ENCODE peak calls at places on chromosomes 7 and 10, in ten cellular contexts. P is coronary artery, E is AG10803, D is suprapubic skin, B is thoracic aorta, I is ovary, J is GM12865, V is fibroblast of the aortic adventitia, A is AG04450, X is cardiac fibroblast. G is an unnamed sample.

GRCh38 chr7:30349170-30349569 is 64.8 kb downstream of the ZNRF2 start:
- DNase-seq in P (no peak), B (no peak), D (no peak), J (no peak), V (no peak), E (no peak), X (no peak), A (no peak), I (no peak), G (peak)

GRCh38 chr7:17434841-17435692 is 136.6 kb downstream of the AHR start:
- DNase-seq in P (no peak), A (no peak), X (no peak), I (no peak), J (no peak), V (no peak), B (no peak), E (peak), D (no peak), G (peak)

GRCh38 chr7:106277976-106278375 is 6.8 kb downstream of the NAMPT start:
- DNase-seq in D (no peak), P (no peak), V (peak), B (no peak), A (no peak), I (no peak), E (no peak), X (peak), J (no peak), G (peak)

GRCh38 chr7:30134523-30135270 is at the start of gene MTURN:
- DNase-seq in V (peak), E (peak), A (peak), D (peak), I (peak), X (peak), J (peak), P (peak), B (peak), G (peak)

GRCh38 chr10:5078781-5079180 is 15.4 kb upstream of the AKR1C3 start:
- DNase-seq in D (no peak), E (no peak), B (no peak), J (no peak), V (no peak), I (no peak), P (no peak), X (no peak), A (no peak), G (no peak)

GRCh38 chr7:4182605-4183300 is 499.3 kb upstream of the FOXK1 start:
- DNase-seq in D (no peak), E (no peak), I (no peak), P (no peak), V (no peak), J (no peak), A (no peak), B (no peak), X (no peak), G (no peak)

GRCh38 chr7:87210506-87210905 is 9.0 kb downstream of the TMEM243 start:
- DNase-seq in X (no peak), B (no peak), D (no peak), P (no peak), I (no peak), E (peak), A (no peak), J (no peak), V (no peak), G (no peak)

GRCh38 chr10:26436848-26437247 is 1.3 kb upstream of the APBB1IP start:
- DNase-seq in P (no peak), D (no peak), I (no peak), E (no peak), V (no peak), B (no peak), J (no peak), X (no peak), A (no peak), G (no peak)

GRCh38 chr7:115678049-115678982 is 352.2 kb downstream of the TFEC start:
- DNase-seq in J (no peak), X (peak), P (no peak), A (peak), V (peak), B (no peak), D (no peak), I (peak), E (peak), G (no peak)

GRCh38 chr7:55308186-55308929 is 56.8 kb upstream of the LANCL2 start:
- DNase-seq in D (no peak), X (peak), E (peak), V (peak), A (no peak), B (no peak), I (no peak), P (no peak), J (no peak), G (peak)

GRCh38 chr10:60526024-60526585 is 136.4 kb upstream of the ANK3 start:
- DNase-seq in P (no peak), A (no peak), V (peak), E (no peak), D (no peak), J (no peak), X (no peak), I (no peak), B (no peak), G (no peak)

GRCh38 chr10:44757551-44758205 is 153.5 kb upstream of the TMEM72 start:
- DNase-seq in J (no peak), I (no peak), V (no peak), D (no peak), B (no peak), X (no peak), A (no peak), E (no peak), P (no peak), G (no peak)

GRCh38 chr10:74825033-74825370 is 1.4 kb upstream of the KAT6B start:
- DNase-seq in D (no peak), E (no peak), X (no peak), I (peak), A (no peak), B (no peak), P (peak), V (no peak), J (peak), G (no peak)

GRCh38 chr7:69360913-69361312 is 237.4 kb upstream of the AUTS2 start:
- DNase-seq in V (no peak), D (no peak), J (no peak), P (no peak), A (no peak), I (no peak), E (no peak), B (no peak), X (no peak), G (no peak)

GRCh38 chr10:116730464-116731260 is 11.7 kb downstream of the HSPA12A start:
- DNase-seq in D (no peak), E (no peak), B (no peak), P (no peak), I (no peak), V (no peak), J (no peak), A (no peak), X (no peak), G (no peak)

GRCh38 chr10:103542764-103543616 is 49.5 kb downstream of the NEURL1 start:
- DNase-seq in E (peak), A (no peak), P (peak), X (peak), V (peak), D (peak), J (peak), B (no peak), I (no peak), G (peak)
- H3K4me3 ChIP-seq in E (peak), A (peak), P (peak), X (peak), V (peak), D (peak), J (peak), B (peak), I (peak), G (no peak)

DNA sequence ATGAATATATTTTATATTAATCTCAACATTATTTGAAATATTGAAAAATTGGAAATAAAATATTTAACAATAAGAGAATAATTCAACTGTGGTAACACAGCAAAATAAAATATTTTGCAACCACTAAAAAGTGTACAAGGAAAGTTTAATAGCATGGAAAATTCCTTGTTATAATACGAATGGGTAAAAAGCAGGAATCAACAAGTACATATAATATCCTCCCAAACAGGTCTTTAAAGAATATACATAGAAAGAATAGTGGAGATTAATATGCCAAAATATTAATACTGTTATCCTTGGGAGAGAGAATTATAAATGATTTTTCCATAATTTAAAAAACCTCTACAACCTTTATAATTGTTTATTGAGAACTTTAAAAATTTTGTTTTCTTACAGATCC is 1.0 kb downstream of the DNAJC12 start:
- DNase-seq in X (no peak), P (no peak), D (no peak), J (no peak), A (no peak), V (no peak), B (no peak), I (no peak), E (no peak), G (no peak)
- H3K4me3 ChIP-seq in X (peak), P (peak), D (no peak), J (no peak), A (no peak), V (no peak), B (no peak), I (peak), E (no peak), G (no peak)

DNA sequence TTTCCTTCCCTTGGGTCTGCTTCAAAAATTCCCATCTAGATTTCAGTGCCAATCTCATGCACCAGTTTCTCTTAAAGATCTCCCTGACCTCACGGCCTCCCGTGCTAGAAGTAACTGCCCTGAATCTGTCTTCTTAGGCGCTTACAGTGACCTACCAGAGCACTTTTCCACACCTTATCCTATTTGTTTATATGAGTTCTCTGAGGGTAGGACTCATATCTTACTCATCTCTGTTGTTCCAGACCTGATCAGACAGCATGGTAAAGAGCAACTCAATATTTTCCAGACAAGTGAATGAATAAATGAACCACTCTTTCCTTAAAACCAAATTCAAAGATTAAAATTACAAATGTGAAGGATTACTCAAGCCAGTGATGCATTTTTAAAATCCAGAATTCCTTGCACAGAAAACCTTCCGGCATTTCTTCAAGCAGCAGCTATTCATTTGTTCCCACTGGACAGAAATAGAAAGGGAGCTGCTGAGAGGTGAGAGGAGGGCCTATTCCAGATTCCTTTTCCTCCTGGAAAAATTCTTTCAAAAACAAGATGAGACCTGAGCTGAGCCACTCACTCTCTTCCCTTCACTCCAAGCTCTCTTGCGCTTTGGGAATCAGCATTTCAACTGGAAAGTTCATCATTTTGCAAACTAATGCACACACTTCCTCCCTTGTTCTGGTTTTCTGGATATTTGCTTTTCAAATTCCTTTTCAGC is 94.6 kb downstream of the ELMO1 start:
- DNase-seq in B (no peak), J (no peak), E (no peak), X (no peak), I (no peak), V (no peak), P (no peak), D (no peak), A (no peak), G (no peak)
- H3K4me3 ChIP-seq in B (peak), J (no peak), E (no peak), X (no peak), I (no peak), V (no peak), P (peak), D (no peak), A (no peak), G (no peak)

GRCh38 chr7:1100886-1101579 is 13.1 kb downstream of the GPER1 start:
- DNase-seq in V (no peak), E (no peak), A (no peak), J (no peak), P (no peak), I (no peak), B (no peak), D (no peak), X (no peak), G (no peak)

GRCh38 chr7:1099637-1100036 is 11.7 kb downstream of the GPER1 start:
- DNase-seq in A (no peak), E (no peak), B (no peak), V (no peak), D (no peak), X (no peak), P (no peak), I (no peak), J (no peak), G (no peak)

GRCh38 chr7:1098243-1099153 is 10.6 kb downstream of the GPER1 start:
- DNase-seq in J (peak), E (no peak), V (no peak), I (no peak), A (no peak), D (no peak), X (no peak), B (no peak), P (no peak), G (no peak)

GRCh38 chr7:1100386-1100785 is 12.5 kb downstream of the GPER1 start:
- DNase-seq in B (no peak), I (no peak), D (no peak), A (no peak), J (no peak), X (no peak), P (no peak), E (no peak), V (no peak), G (no peak)

GRCh38 chr7:1099154-1099542 is 11.2 kb downstream of the GPER1 start:
- DNase-seq in E (no peak), B (no peak), D (no peak), I (no peak), A (no peak), X (no peak), J (no peak), P (no peak), V (no peak), G (no peak)
- H3K4me3 ChIP-seq in E (no peak), B (no peak), D (no peak), I (no peak), A (no peak), X (no peak), J (no peak), P (no peak), V (no peak), G (no peak)

GRCh38 chr10:340646-341045 is 205.4 kb downstream of the ZMYND11 start:
- DNase-seq in D (no peak), V (no peak), I (no peak), A (no peak), J (no peak), P (peak), E (no peak), X (no peak), B (no peak), G (no peak)

GRCh38 chr10:341081-341740 is 206.0 kb downstream of the ZMYND11 start:
- DNase-seq in J (no peak), X (no peak), P (no peak), A (no peak), I (no peak), B (no peak), D (no peak), V (no peak), E (no peak), G (no peak)

GRCh38 chr10:338176-339037 is 203.2 kb downstream of the ZMYND11 start:
- DNase-seq in V (peak), E (peak), X (no peak), I (no peak), J (no peak), B (peak), A (no peak), P (peak), D (no peak), G (no peak)

GRCh38 chr10:336247-336646 is 201.0 kb downstream of the ZMYND11 start:
- DNase-seq in X (no peak), P (no peak), A (no peak), V (no peak), J (no peak), E (no peak), B (no peak), I (no peak), D (no peak), G (no peak)

GRCh38 chr10:339038-339391 is 203.8 kb downstream of the ZMYND11 start:
- DNase-seq in X (no peak), E (no peak), I (no peak), P (no peak), V (peak), D (no peak), B (no peak), J (no peak), A (no peak), G (no peak)
- H3K4me3 ChIP-seq in X (no peak), E (no peak), I (no peak), P (no peak), V (no peak), D (no peak), B (peak), J (no peak), A (no peak), G (no peak)

G was measured in trophoblast cell.